ENCODE peak calls at places on chromosomes 5 and 9, in seven cellular contexts. Y is aorta; M is CD4-positive, alpha-beta memory T cell; E is A549; F is GM23248; V is left ventricle myocardium inferior; S is K562. B is an unnamed sample.
A peak's percentile ranks its signal among the peaks of the same experiment; 100 is the strongest.

GRCh38 chr9:77488439-77489126 is 159.5 kb downstream of the GNA14 start:
- DNase-seq in Y (no peak), E (peak; percentile 25), V (no peak), M (no peak), S (no peak), F (peak; percentile 61), B (no peak)

GRCh38 chr5:126268697-126269315 is 154.4 kb upstream of the GRAMD2B start:
- DNase-seq in F (no peak), S (no peak), E (no peak), Y (no peak), M (no peak), V (no peak), B (no peak)

GRCh38 chr5:150139334-150139733 is 16.3 kb downstream of the PDGFRB start:
- DNase-seq in V (no peak), S (no peak), E (no peak), F (peak; percentile 67), M (no peak), Y (no peak), B (no peak)

GRCh38 chr5:134267366-134268018 is 41.6 kb upstream of the PPP2CA start:
- DNase-seq in M (no peak), V (no peak), S (no peak), F (peak; percentile 70), E (peak; percentile 40), Y (no peak), B (no peak)

GRCh38 chr5:54760182-54760935 is 225.0 kb downstream of the ESM1 start:
- DNase-seq in E (no peak), M (no peak), S (no peak), F (peak; percentile 88), Y (no peak), V (no peak), B (no peak)

GRCh38 chr5:115530426-115530825 is 14.1 kb downstream of the FEM1C start:
- DNase-seq in F (peak; percentile 31), Y (no peak), V (no peak), E (no peak), M (no peak), S (no peak), B (no peak)

GRCh38 chr5:84715686-84716085 is 331.0 kb upstream of the EDIL3 start:
- DNase-seq in S (no peak), Y (no peak), V (no peak), F (no peak), M (no peak), E (no peak), B (no peak)

GRCh38 chr5:180332051-180332517 is 21.1 kb downstream of the GFPT2 start:
- DNase-seq in Y (peak; percentile 54), S (no peak), M (no peak), E (peak; percentile 39), V (no peak), F (peak; percentile 60), B (no peak)

GRCh38 chr5:14900661-14901461 is 29.3 kb upstream of the ANKH start:
- DNase-seq in F (peak; percentile 83), S (no peak), E (no peak), V (peak; percentile 64), M (no peak), Y (no peak), B (no peak)

GRCh38 chr9:121945849-121946248 is 147.3 kb downstream of the TTLL11 start:
- DNase-seq in Y (no peak), F (peak; percentile 82), M (no peak), E (no peak), S (no peak), V (no peak), B (no peak)

DNA sequence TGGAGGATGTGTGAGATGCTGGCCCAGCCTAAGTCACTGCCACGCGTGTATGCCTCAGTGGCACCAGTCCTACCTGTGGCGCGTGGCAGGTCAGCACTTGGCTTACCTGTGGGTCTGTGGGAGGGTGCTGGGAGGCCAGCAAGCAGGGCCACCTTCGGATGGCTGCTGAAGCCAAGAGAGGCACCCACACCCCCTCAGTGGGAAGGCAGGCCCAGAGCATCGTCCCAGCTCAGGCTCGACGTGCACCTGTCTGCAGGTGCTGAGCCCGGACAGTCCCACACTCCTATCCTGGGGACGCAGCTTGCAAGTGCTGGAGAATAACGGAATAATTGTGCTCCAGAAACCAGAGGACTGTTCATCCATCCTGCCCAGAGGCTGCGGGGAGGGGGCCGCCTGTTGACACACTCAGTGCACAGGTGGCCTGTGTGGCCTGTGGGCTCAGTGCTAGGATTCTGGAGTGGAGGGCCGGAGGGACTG is 24.0 kb downstream of the NKD2 start:
- DNase-seq in M (no peak), E (no peak), V (peak; percentile 5), F (no peak), Y (peak; percentile 54), S (no peak), B (no peak)
- H3K9me3 ChIP-seq in M (no peaks in the 10 kb centered on the region), E (no peaks in the 10 kb centered on the region), V (no peaks in the 10 kb centered on the region), F (no peaks in the 10 kb centered on the region), Y (no peaks in the 10 kb centered on the region), S (no peaks in the 10 kb centered on the region), B (no peaks in the 10 kb centered on the region)

GRCh38 chr5:151660616-151661015 is 26.1 kb downstream of the SPARC start:
- DNase-seq in E (no peak), Y (no peak), V (no peak), M (no peak), S (no peak), F (peak; percentile 92), B (no peak)

GRCh38 chr5:151663617-151664322 is 22.9 kb downstream of the SPARC start:
- DNase-seq in Y (no peak), V (peak; percentile 56), F (peak; percentile 63), E (no peak), M (no peak), S (no peak), B (no peak)

GRCh38 chr5:151661096-151661495 is 25.6 kb downstream of the SPARC start:
- DNase-seq in Y (no peak), S (no peak), F (no peak), E (no peak), V (no peak), M (no peak), B (no peak)

GRCh38 chr5:151662805-151663204 is 23.9 kb downstream of the SPARC start:
- DNase-seq in S (no peak), F (no peak), V (no peak), M (no peak), Y (no peak), E (no peak), B (no peak)

DNA sequence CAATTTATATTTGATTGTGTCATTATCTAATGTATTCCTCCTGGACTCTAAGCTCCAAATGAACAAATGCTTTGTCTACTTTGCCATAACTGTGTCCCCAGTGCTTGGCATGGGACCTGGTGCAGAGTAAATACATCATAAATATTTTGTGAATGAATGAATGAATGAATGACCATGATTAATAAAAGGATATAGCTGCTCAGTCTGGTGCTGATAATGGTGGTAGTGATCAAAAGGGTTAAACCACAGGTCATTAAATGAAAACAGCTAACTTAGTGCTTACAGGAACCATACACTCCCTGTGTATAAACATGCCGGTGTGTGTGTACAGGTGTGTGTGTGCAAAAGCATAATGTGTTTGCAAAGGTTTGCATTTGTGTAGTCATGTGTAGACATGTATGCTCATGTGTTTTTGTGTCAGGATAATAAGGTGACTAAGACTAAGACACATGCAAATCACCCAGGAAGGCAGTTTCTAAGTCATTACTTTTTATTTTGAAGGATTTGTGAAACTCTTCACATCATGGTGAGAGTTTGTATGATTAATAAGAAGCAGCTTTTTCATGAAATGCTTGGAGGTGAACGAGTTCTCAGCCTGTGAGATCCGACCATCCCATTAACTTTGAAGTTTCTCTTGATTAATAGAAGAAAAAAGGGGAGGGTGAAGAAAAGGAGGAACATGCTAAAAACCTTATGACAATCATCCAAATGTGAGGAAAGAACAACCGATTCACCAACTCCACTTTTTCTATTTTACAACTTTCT is 24.6 kb downstream of the SPARC start:
- DNase-seq in Y (no peak), E (no peak), M (no peak), V (no peak), F (no peak), S (no peak), B (no peak)
- H3K4me1 ChIP-seq in Y (peaks cover 4% of the 10 kb centered on the region), E (peaks cover 22% of the 10 kb centered on the region), M (peaks cover 12% of the 10 kb centered on the region), V (peaks cover 78% of the 10 kb centered on the region), F (peaks cover 70% of the 10 kb centered on the region), S (no peaks in the 10 kb centered on the region), B (no peaks in the 10 kb centered on the region)

GRCh38 chr5:178463321-178464155 is 126.7 kb downstream of the COL23A1 start:
- DNase-seq in Y (peak; percentile 62), M (no peak), S (no peak), V (no peak), F (no peak), E (no peak), B (no peak)

GRCh38 chr5:178465228-178465860 is 124.8 kb downstream of the COL23A1 start:
- DNase-seq in V (no peak), M (no peak), F (no peak), S (no peak), Y (peak; percentile 67), E (no peak), B (no peak)

GRCh38 chr5:178462846-178463245 is 127.3 kb downstream of the COL23A1 start:
- DNase-seq in Y (peak; percentile 47), S (no peak), M (no peak), E (no peak), V (no peak), F (no peak), B (no peak)

GRCh38 chr5:178465861-178466288 is 124.3 kb downstream of the COL23A1 start:
- DNase-seq in F (no peak), V (no peak), M (no peak), Y (no peak), E (no peak), S (no peak), B (no peak)

GRCh38 chr5:178464431-178465048 is 125.7 kb downstream of the COL23A1 start:
- DNase-seq in E (no peak), S (no peak), F (no peak), V (no peak), Y (peak; percentile 36), M (no peak), B (no peak)
- H3K9me3 ChIP-seq in E (peaks cover 17% of the 10 kb centered on the region), S (no peaks in the 10 kb centered on the region), F (no peaks in the 10 kb centered on the region), V (no peaks in the 10 kb centered on the region), Y (no peaks in the 10 kb centered on the region), M (no peaks in the 10 kb centered on the region), B (no peaks in the 10 kb centered on the region)

GRCh38 chr5:176540956-176541337 is 3.7 kb upstream of the RNF44 start:
- DNase-seq in M (no peak), V (no peak), S (no peak), F (no peak), Y (no peak), E (no peak), B (no peak)
- H3K4me1 ChIP-seq in M (peaks cover 66% of the 10 kb centered on the region), V (peaks cover 66% of the 10 kb centered on the region), S (peaks cover 57% of the 10 kb centered on the region), F (peaks cover 14% of the 10 kb centered on the region), Y (no peaks in the 10 kb centered on the region), E (peaks cover 42% of the 10 kb centered on the region), B (peaks cover 8% of the 10 kb centered on the region)

GRCh38 chr5:178990491-178990890 is 4.6 kb downstream of the GRM6 start:
- DNase-seq in M (no peak), E (no peak), V (no peak), S (no peak), Y (no peak), F (no peak), B (no peak)

GRCh38 chr5:178993236-178993765 is 1.8 kb downstream of the GRM6 start:
- DNase-seq in F (no peak), V (no peak), S (no peak), Y (no peak), E (no peak), M (no peak), B (no peak)

GRCh38 chr5:178991190-178992145 is 3.7 kb downstream of the GRM6 start:
- DNase-seq in F (no peak), S (no peak), E (no peak), Y (no peak), V (no peak), M (no peak), B (no peak)

GRCh38 chr5:178993955-178994579 is 1.1 kb downstream of the GRM6 start:
- DNase-seq in F (no peak), Y (no peak), E (no peak), M (no peak), V (no peak), S (no peak), B (no peak)

GRCh38 chr5:178992291-178992895 is 2.7 kb downstream of the GRM6 start:
- DNase-seq in S (no peak), E (no peak), Y (no peak), F (no peak), V (no peak), M (no peak), B (no peak)
- H3K9me3 ChIP-seq in S (no peaks in the 10 kb centered on the region), E (peaks cover 12% of the 10 kb centered on the region), Y (peaks cover 6% of the 10 kb centered on the region), F (no peaks in the 10 kb centered on the region), V (peaks cover 31% of the 10 kb centered on the region), M (no peaks in the 10 kb centered on the region), B (peaks cover 2% of the 10 kb centered on the region)

B was measured in iPS DF 6.9.